ENCODE peak calls at places on chromosomes 11 and 22, in seven cellular contexts. One of them, this sample, is unnamed.

GRCh38 chr11:5737091-5737490 is 843 bp downstream of the OR56B1 start:
- DNase-seq in IMR-90: peak
- DNase-seq in neuronal stem cell: no peak
- DNase-seq in H9: no peak
- DNase-seq in mesendoderm: no peak
- DNase-seq in H1: no peak
- DNase-seq in mesenchymal stem cell: no peak
- DNase-seq in this sample: peak

GRCh38 chr11:83140691-83141455 is 16.1 kb upstream of the PCF11 start:
- DNase-seq in IMR-90: no peak
- DNase-seq in neuronal stem cell: no peak
- DNase-seq in H9: no peak
- DNase-seq in mesendoderm: no peak
- DNase-seq in H1: no peak
- DNase-seq in mesenchymal stem cell: no peak
- DNase-seq in this sample: peak

GRCh38 chr22:38046070-38046748 is 11.0 kb upstream of the PICK1 start:
- DNase-seq in IMR-90: no peak
- DNase-seq in neuronal stem cell: peak
- DNase-seq in H9: no peak
- DNase-seq in mesendoderm: no peak
- DNase-seq in H1: no peak
- DNase-seq in mesenchymal stem cell: no peak
- DNase-seq in this sample: no peak

GRCh38 chr22:48218889-48219420 is 1456.5 kb downstream of the TBC1D22A start:
- DNase-seq in IMR-90: no peak
- DNase-seq in neuronal stem cell: no peak
- DNase-seq in H9: peak
- DNase-seq in mesendoderm: peak
- DNase-seq in H1: no peak
- DNase-seq in mesenchymal stem cell: no peak
- DNase-seq in this sample: no peak

GRCh38 chr11:43987384-43988039 is 45.1 kb downstream of the C11orf96 start:
- DNase-seq in IMR-90: peak
- DNase-seq in neuronal stem cell: no peak
- DNase-seq in H9: no peak
- DNase-seq in mesendoderm: peak
- DNase-seq in H1: no peak
- DNase-seq in mesenchymal stem cell: peak
- DNase-seq in this sample: no peak

GRCh38 chr22:49344196-49344595 is 483.5 kb downstream of the BRD1 start:
- DNase-seq in IMR-90: no peak
- DNase-seq in neuronal stem cell: no peak
- DNase-seq in H9: peak
- DNase-seq in mesendoderm: no peak
- DNase-seq in H1: no peak
- DNase-seq in mesenchymal stem cell: no peak
- DNase-seq in this sample: no peak

GRCh38 chr22:38165929-38166593 is 15.6 kb downstream of the PLA2G6 start:
- DNase-seq in IMR-90: no peak
- DNase-seq in neuronal stem cell: no peak
- DNase-seq in H9: no peak
- DNase-seq in mesendoderm: no peak
- DNase-seq in H1: no peak
- DNase-seq in mesenchymal stem cell: no peak
- DNase-seq in this sample: no peak

GRCh38 chr11:33015621-33016551 is at the start of gene DEPDC7:
- DNase-seq in IMR-90: peak
- DNase-seq in neuronal stem cell: peak
- DNase-seq in H9: peak
- DNase-seq in mesendoderm: peak
- DNase-seq in H1: peak
- DNase-seq in mesenchymal stem cell: peak
- DNase-seq in this sample: peak

GRCh38 chr11:77283101-77283500 is 18.4 kb downstream of the GDPD4 start:
- DNase-seq in IMR-90: no peak
- DNase-seq in neuronal stem cell: no peak
- DNase-seq in H9: no peak
- DNase-seq in mesendoderm: no peak
- DNase-seq in H1: no peak
- DNase-seq in mesenchymal stem cell: no peak
- DNase-seq in this sample: no peak

GRCh38 chr11:2890466-2891241 is 5.1 kb upstream of the CDKN1C start:
- DNase-seq in IMR-90: peak
- DNase-seq in neuronal stem cell: no peak
- DNase-seq in H9: no peak
- DNase-seq in mesendoderm: no peak
- DNase-seq in H1: no peak
- DNase-seq in mesenchymal stem cell: no peak
- DNase-seq in this sample: no peak

GRCh38 chr11:108466405-108466804 is 924 bp downstream of the C11orf65 start:
- DNase-seq in IMR-90: no peak
- DNase-seq in neuronal stem cell: no peak
- DNase-seq in H9: no peak
- DNase-seq in mesendoderm: no peak
- DNase-seq in H1: no peak
- DNase-seq in mesenchymal stem cell: no peak
- DNase-seq in this sample: no peak

GRCh38 chr11:13495929-13496328 is at the start of gene PTH:
- DNase-seq in IMR-90: no peak
- DNase-seq in neuronal stem cell: no peak
- DNase-seq in H9: no peak
- DNase-seq in mesendoderm: no peak
- DNase-seq in H1: no peak
- DNase-seq in mesenchymal stem cell: no peak
- DNase-seq in this sample: no peak

GRCh38 chr11:122176651-122177050 is 60.6 kb upstream of the BLID start:
- DNase-seq in IMR-90: no peak
- DNase-seq in neuronal stem cell: no peak
- DNase-seq in H9: no peak
- DNase-seq in mesendoderm: no peak
- DNase-seq in H1: no peak
- DNase-seq in mesenchymal stem cell: no peak
- DNase-seq in this sample: no peak

GRCh38 chr11:118634435-118635236 is 27.2 kb downstream of the PHLDB1 start:
- DNase-seq in IMR-90: peak
- DNase-seq in neuronal stem cell: no peak
- DNase-seq in H9: peak
- DNase-seq in mesendoderm: peak
- DNase-seq in H1: peak
- DNase-seq in mesenchymal stem cell: peak
- DNase-seq in this sample: peak

DNA sequence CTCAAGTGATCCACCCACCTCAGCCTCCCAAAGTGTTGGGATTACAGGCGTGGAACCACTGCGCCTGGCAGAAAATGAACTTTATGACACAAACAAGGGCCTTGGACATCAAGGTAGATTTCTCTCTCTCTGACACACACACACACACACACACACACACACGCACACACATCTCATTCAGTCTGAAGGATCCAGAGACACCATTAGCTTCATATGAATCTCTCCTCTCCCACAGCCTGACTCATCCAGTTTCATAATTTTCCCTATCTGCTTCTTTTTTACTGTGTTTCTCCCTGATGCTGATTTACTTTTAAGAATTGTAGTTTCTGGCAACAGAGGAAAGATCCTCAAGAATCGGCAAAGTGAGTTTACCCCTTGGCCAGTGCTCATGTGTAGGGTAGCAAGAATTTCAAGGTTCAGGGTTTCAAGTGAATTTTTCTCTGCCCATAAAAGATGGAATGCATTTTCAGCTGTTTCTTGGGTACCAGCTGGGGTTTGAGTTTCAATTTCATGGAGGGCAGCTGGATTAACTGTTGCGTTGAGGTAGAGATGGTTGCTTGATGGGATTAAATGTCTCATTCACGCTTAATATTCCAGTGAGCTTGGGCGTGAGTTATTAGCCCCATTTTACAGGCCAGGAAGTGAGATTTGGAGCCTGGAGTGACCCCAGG is 3.5 kb downstream of the MYO18B start:
- DNase-seq in IMR-90: peak
- DNase-seq in neuronal stem cell: no peak
- DNase-seq in H9: no peak
- DNase-seq in mesendoderm: no peak
- DNase-seq in H1: no peak
- DNase-seq in mesenchymal stem cell: peak
- DNase-seq in this sample: no peak
- H3K23ac ChIP-seq in IMR-90: no peak
- H3K23ac ChIP-seq in neuronal stem cell: no peak
- H3K23ac ChIP-seq in H9: no peak
- H3K23ac ChIP-seq in mesendoderm: no peak
- H3K23ac ChIP-seq in H1: no peak
- H3K23ac ChIP-seq in mesenchymal stem cell: no peak
- H3K23ac ChIP-seq in this sample: no peak

GRCh38 chr11:3926458-3927095 is 71.1 kb downstream of the STIM1 start:
- DNase-seq in IMR-90: peak
- DNase-seq in neuronal stem cell: no peak
- DNase-seq in H9: no peak
- DNase-seq in mesendoderm: no peak
- DNase-seq in H1: no peak
- DNase-seq in mesenchymal stem cell: no peak
- DNase-seq in this sample: no peak

GRCh38 chr11:3929689-3930088 is 74.2 kb downstream of the STIM1 start:
- DNase-seq in IMR-90: no peak
- DNase-seq in neuronal stem cell: no peak
- DNase-seq in H9: no peak
- DNase-seq in mesendoderm: no peak
- DNase-seq in H1: no peak
- DNase-seq in mesenchymal stem cell: peak
- DNase-seq in this sample: no peak

GRCh38 chr11:3927129-3927796 is 71.8 kb downstream of the STIM1 start:
- DNase-seq in IMR-90: no peak
- DNase-seq in neuronal stem cell: no peak
- DNase-seq in H9: no peak
- DNase-seq in mesendoderm: no peak
- DNase-seq in H1: no peak
- DNase-seq in mesenchymal stem cell: no peak
- DNase-seq in this sample: no peak

GRCh38 chr11:3932698-3933097 is 77.2 kb downstream of the STIM1 start:
- DNase-seq in IMR-90: no peak
- DNase-seq in neuronal stem cell: no peak
- DNase-seq in H9: no peak
- DNase-seq in mesendoderm: no peak
- DNase-seq in H1: no peak
- DNase-seq in mesenchymal stem cell: no peak
- DNase-seq in this sample: no peak

GRCh38 chr11:3929232-3929631 is 73.8 kb downstream of the STIM1 start:
- DNase-seq in IMR-90: peak
- DNase-seq in neuronal stem cell: no peak
- DNase-seq in H9: no peak
- DNase-seq in mesendoderm: peak
- DNase-seq in H1: no peak
- DNase-seq in mesenchymal stem cell: no peak
- DNase-seq in this sample: no peak
- H4K8ac ChIP-seq in IMR-90: no peak
- H4K8ac ChIP-seq in neuronal stem cell: no peak
- H4K8ac ChIP-seq in H9: no peak
- H4K8ac ChIP-seq in mesendoderm: no peak
- H4K8ac ChIP-seq in H1: no peak
- H4K8ac ChIP-seq in mesenchymal stem cell: no peak
- H4K8ac ChIP-seq in this sample: no peak

GRCh38 chr22:27093422-27093821 is 436.0 kb downstream of the MIAT start:
- DNase-seq in IMR-90: no peak
- DNase-seq in neuronal stem cell: no peak
- DNase-seq in H9: no peak
- DNase-seq in mesendoderm: no peak
- DNase-seq in H1: no peak
- DNase-seq in mesenchymal stem cell: no peak
- DNase-seq in this sample: no peak
- H3K23ac ChIP-seq in IMR-90: peak
- H3K23ac ChIP-seq in neuronal stem cell: no peak
- H3K23ac ChIP-seq in H9: no peak
- H3K23ac ChIP-seq in mesendoderm: no peak
- H3K23ac ChIP-seq in H1: no peak
- H3K23ac ChIP-seq in mesenchymal stem cell: no peak
- H3K23ac ChIP-seq in this sample: peak

GRCh38 chr22:19769393-19769715 is 8.8 kb downstream of the TBX1 start:
- DNase-seq in IMR-90: no peak
- DNase-seq in neuronal stem cell: no peak
- DNase-seq in H9: no peak
- DNase-seq in mesendoderm: no peak
- DNase-seq in H1: no peak
- DNase-seq in mesenchymal stem cell: no peak
- DNase-seq in this sample: no peak

GRCh38 chr22:19772422-19772672 is 11.8 kb downstream of the TBX1 start:
- DNase-seq in IMR-90: no peak
- DNase-seq in neuronal stem cell: no peak
- DNase-seq in H9: no peak
- DNase-seq in mesendoderm: no peak
- DNase-seq in H1: no peak
- DNase-seq in mesenchymal stem cell: no peak
- DNase-seq in this sample: no peak

GRCh38 chr22:19767427-19768380 is 7.1 kb downstream of the TBX1 start:
- DNase-seq in IMR-90: no peak
- DNase-seq in neuronal stem cell: no peak
- DNase-seq in H9: peak
- DNase-seq in mesendoderm: peak
- DNase-seq in H1: no peak
- DNase-seq in mesenchymal stem cell: no peak
- DNase-seq in this sample: peak

GRCh38 chr22:19772673-19773469 is 12.3 kb downstream of the TBX1 start:
- DNase-seq in IMR-90: no peak
- DNase-seq in neuronal stem cell: no peak
- DNase-seq in H9: no peak
- DNase-seq in mesendoderm: no peak
- DNase-seq in H1: no peak
- DNase-seq in mesenchymal stem cell: no peak
- DNase-seq in this sample: no peak

DNA sequence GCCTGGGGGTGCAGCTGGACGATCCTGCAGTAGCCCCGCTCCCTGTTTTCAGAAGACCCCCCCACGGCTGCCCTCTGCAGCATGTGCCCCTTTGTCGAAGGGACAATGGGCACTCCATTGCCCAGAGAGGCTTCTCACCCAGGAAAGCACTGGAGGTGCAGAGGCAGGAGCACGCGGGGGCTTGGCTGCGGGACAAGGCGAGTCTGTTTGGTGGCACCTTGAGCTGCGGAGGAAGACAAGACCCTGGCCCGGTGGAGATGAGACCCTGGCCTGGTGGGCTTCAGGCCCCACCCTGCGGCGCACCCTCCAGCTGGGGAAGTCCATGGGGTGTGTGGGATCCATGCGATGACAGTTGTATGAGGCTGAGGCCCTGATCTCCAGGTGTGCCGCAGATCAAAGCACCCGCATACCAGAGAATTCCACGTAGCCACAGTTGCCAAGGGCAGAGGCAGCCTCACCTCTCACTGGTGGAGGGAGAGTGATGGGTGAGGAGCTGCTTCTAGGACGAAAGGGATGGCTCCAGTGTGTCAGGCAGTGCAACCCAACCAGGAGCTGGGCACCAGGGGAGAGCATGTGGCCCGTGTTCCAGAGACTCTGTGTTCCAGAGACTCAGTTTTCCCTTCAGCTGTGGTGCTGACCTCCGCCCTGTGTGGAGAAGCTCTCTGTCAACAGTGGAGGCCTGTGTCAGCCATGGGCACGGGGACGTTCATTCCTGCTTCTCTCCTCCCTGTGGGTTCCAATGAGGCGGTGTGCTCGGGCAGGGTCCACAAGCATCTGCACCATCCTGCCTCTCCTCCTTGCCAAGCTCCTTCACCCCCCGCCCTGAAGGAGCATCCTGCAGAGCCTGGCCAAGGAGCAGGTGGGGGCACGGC is 10.0 kb downstream of the TBX1 start:
- DNase-seq in IMR-90: no peak
- DNase-seq in neuronal stem cell: no peak
- DNase-seq in H9: no peak
- DNase-seq in mesendoderm: no peak
- DNase-seq in H1: no peak
- DNase-seq in mesenchymal stem cell: no peak
- DNase-seq in this sample: no peak
- H4K8ac ChIP-seq in IMR-90: no peak
- H4K8ac ChIP-seq in neuronal stem cell: no peak
- H4K8ac ChIP-seq in H9: no peak
- H4K8ac ChIP-seq in mesendoderm: no peak
- H4K8ac ChIP-seq in H1: no peak
- H4K8ac ChIP-seq in mesenchymal stem cell: no peak
- H4K8ac ChIP-seq in this sample: no peak

This sample was measured in trophoblast cell.